ENCODE peak calls at places on chromosomes 16 and 17, in nine cellular contexts. V is lung, B is choroid plexus epithelial cell, H is mammary epithelial cell, U is dorsolateral prefrontal cortex, N is lower leg skin, K is ovary, M is PC-9, E is fibroblast of mammary gland. P is an unnamed sample.

GRCh38 chr16:77794586-77794985 is 6.2 kb downstream of the VAT1L start:
- DNase-seq in K (no peak), V (no peak), M (no peak), N (no peak), B (peak), U (no peak), H (peak), E (peak), P (no peak)

GRCh38 chr16:67117716-67118115 is 8.0 kb downstream of the PHAF1 start:
- DNase-seq in V (no peak), H (no peak), K (no peak), M (no peak), B (no peak), E (no peak), N (no peak), U (no peak), P (no peak)

GRCh38 chr17:21525464-21526130 is 149.4 kb downstream of the KCNJ12 start:
- DNase-seq in K (no peak), H (no peak), E (no peak), B (no peak), N (peak), U (no peak), V (no peak), M (no peak), P (peak)

GRCh38 chr16:81492307-81492706 is 47.7 kb downstream of the CMIP start:
- DNase-seq in U (no peak), K (no peak), M (peak), N (no peak), E (no peak), H (no peak), B (no peak), V (no peak), P (no peak)

GRCh38 chr17:77269696-77270681 is 129.2 kb downstream of the SEC14L1 start:
- DNase-seq in E (no peak), K (no peak), U (no peak), B (no peak), H (no peak), M (peak), V (no peak), N (no peak), P (no peak)

GRCh38 chr17:74126959-74127358 is 76.5 kb upstream of the RPL38 start:
- DNase-seq in U (no peak), E (no peak), N (no peak), H (no peak), B (no peak), K (no peak), M (no peak), V (no peak), P (no peak)

GRCh38 chr16:68289621-68290329 is 21.0 kb downstream of the SLC7A6OS start:
- DNase-seq in M (no peak), K (no peak), B (peak), N (no peak), U (no peak), H (no peak), E (no peak), V (no peak), P (no peak)

GRCh38 chr16:68190745-68191510 is 45.0 kb downstream of the ESRP2 start:
- DNase-seq in H (no peak), M (no peak), B (peak), E (peak), V (no peak), N (no peak), U (peak), K (no peak), P (no peak)

GRCh38 chr16:50198802-50199410 is 45.8 kb downstream of the TENT4B start:
- DNase-seq in H (no peak), E (no peak), K (no peak), M (no peak), B (no peak), U (no peak), N (no peak), V (no peak), P (no peak)

GRCh38 chr16:77191259-77191969 is 424 bp downstream of the MON1B start:
- DNase-seq in H (no peak), N (peak), U (no peak), M (peak), V (peak), E (peak), B (peak), K (peak), P (no peak)

GRCh38 chr17:64036198-64036922 is 15.9 kb upstream of the ICAM2 start:
- DNase-seq in B (no peak), E (no peak), U (no peak), N (peak), V (no peak), H (no peak), K (no peak), M (no peak), P (no peak)

GRCh38 chr17:30605027-30605426 is 127.8 kb downstream of the GOSR1 start:
- DNase-seq in B (no peak), K (no peak), U (no peak), V (no peak), N (no peak), M (no peak), E (no peak), H (no peak), P (no peak)

GRCh38 chr16:27408602-27409031 is 6.6 kb downstream of the IL21R start:
- DNase-seq in K (no peak), U (no peak), E (no peak), N (no peak), H (peak), V (no peak), M (no peak), B (no peak), P (no peak)

GRCh38 chr16:4561565-4561964 is 5.4 kb downstream of the C16orf96 start:
- DNase-seq in M (no peak), E (no peak), N (no peak), B (no peak), V (no peak), H (no peak), U (peak), K (no peak), P (no peak)

GRCh38 chr16:74999683-75000480 is 1.1 kb downstream of the ZNRF1 start:
- DNase-seq in E (no peak), V (peak), M (peak), K (peak), N (peak), U (peak), B (no peak), H (peak), P (no peak)

GRCh38 chr16:81521141-81521626 is 76.6 kb downstream of the CMIP start:
- DNase-seq in M (no peak), B (no peak), N (no peak), K (no peak), V (no peak), H (no peak), E (no peak), U (peak), P (no peak)

GRCh38 chr17:27333410-27333980 is 39.6 kb downstream of the WSB1 start:
- DNase-seq in M (no peak), K (peak), H (no peak), U (no peak), N (peak), B (no peak), E (no peak), V (no peak), P (no peak)

GRCh38 chr17:52158450-52159042 is at the start of gene CA10:
- DNase-seq in V (no peak), K (no peak), U (no peak), N (no peak), E (no peak), H (no peak), M (no peak), B (no peak), P (no peak)

GRCh38 chr16:28604186-28604565 is 5.7 kb downstream of the SULT1A1 start:
- DNase-seq in B (no peak), M (no peak), U (no peak), E (no peak), V (no peak), N (no peak), H (no peak), K (no peak), P (no peak)

GRCh38 chr17:74276561-74277009 is 2.6 kb downstream of the DNAI2 start:
- DNase-seq in N (no peak), E (peak), U (peak), K (no peak), V (no peak), H (no peak), B (no peak), M (no peak), P (no peak)

GRCh38 chr17:82350182-82351030 is 8.6 kb upstream of the TEX19 start:
- DNase-seq in B (no peak), M (peak), U (no peak), K (no peak), E (no peak), N (no peak), H (no peak), V (no peak), P (no peak)

GRCh38 chr17:8685396-8685795 is 54.9 kb upstream of the MYH10 start:
- DNase-seq in E (no peak), B (no peak), U (no peak), V (no peak), H (no peak), M (no peak), K (no peak), N (peak), P (no peak)

GRCh38 chr17:51371732-51372151 is 111.4 kb downstream of the UTP18 start:
- DNase-seq in N (no peak), E (peak), V (no peak), M (peak), K (no peak), H (peak), U (peak), B (peak), P (peak)

GRCh38 chr16:89257281-89257731 is 39.8 kb downstream of the ZNF778 start:
- DNase-seq in H (no peak), U (no peak), V (no peak), B (peak), N (no peak), E (no peak), K (no peak), M (peak), P (no peak)

GRCh38 chr16:52469775-52470174 is 77.2 kb downstream of the TOX3 start:
- DNase-seq in K (no peak), U (no peak), M (no peak), V (no peak), H (no peak), N (no peak), E (no peak), B (peak), P (peak)

GRCh38 chr16:51540259-51540658 is 389.2 kb upstream of the SALL1 start:
- DNase-seq in K (no peak), M (no peak), V (no peak), U (no peak), H (peak), B (no peak), E (peak), N (no peak), P (no peak)

GRCh38 chr17:72745241-72745640 is 347.2 kb downstream of the SLC39A11 start:
- DNase-seq in B (no peak), K (no peak), H (no peak), V (no peak), M (no peak), U (no peak), N (no peak), E (no peak), P (no peak)

GRCh38 chr16:67537270-67537635 is 8.6 kb downstream of the RIPOR1 start:
- DNase-seq in K (peak), V (peak), E (peak), B (peak), H (no peak), N (peak), U (no peak), M (peak), P (no peak)

GRCh38 chr17:64017381-64017980 is 3.0 kb downstream of the ICAM2 start:
- DNase-seq in N (no peak), U (no peak), K (no peak), M (no peak), V (no peak), E (no peak), B (no peak), H (no peak), P (no peak)

GRCh38 chr16:952321-952720 is 18.5 kb downstream of the LMF1 start:
- DNase-seq in V (no peak), E (no peak), M (no peak), K (no peak), H (no peak), N (no peak), U (no peak), B (no peak), P (no peak)

GRCh38 chr16:17408955-17409441 is 61.8 kb downstream of the XYLT1 start:
- DNase-seq in E (no peak), H (no peak), V (no peak), K (no peak), M (no peak), N (no peak), U (no peak), B (no peak), P (no peak)

GRCh38 chr17:15257316-15257925 is 7.7 kb downstream of the PMP22 start:
- DNase-seq in N (peak), H (peak), U (peak), V (peak), K (peak), B (peak), M (peak), E (peak), P (no peak)

GRCh38 chr16:29734826-29735225 is 11.0 kb downstream of the C16orf54 start:
- DNase-seq in M (no peak), N (no peak), K (no peak), B (no peak), U (no peak), E (peak), V (no peak), H (no peak), P (no peak)

GRCh38 chr17:49527927-49528651 is 33.0 kb downstream of the NGFR start:
- DNase-seq in H (no peak), U (no peak), K (no peak), M (no peak), B (no peak), E (no peak), N (peak), V (no peak), P (no peak)

GRCh38 chr17:16150251-16150859 is 65.0 kb downstream of the NCOR1 start:
- DNase-seq in N (no peak), E (peak), V (no peak), M (peak), U (no peak), B (peak), K (no peak), H (peak), P (peak)

GRCh38 chr17:73324711-73325526 is 13.1 kb upstream of the CDC42EP4 start:
- DNase-seq in N (no peak), M (no peak), K (no peak), U (no peak), E (no peak), B (no peak), H (no peak), V (no peak), P (no peak)

GRCh38 chr16:3149630-3150345 is 15.0 kb downstream of the ZNF213 start:
- DNase-seq in B (peak), M (peak), V (peak), K (peak), N (peak), E (peak), H (no peak), U (peak), P (no peak)

GRCh38 chr16:3150346-3151218 is 15.8 kb downstream of the ZNF213 start:
- DNase-seq in B (peak), H (peak), E (peak), M (peak), N (peak), K (peak), V (peak), U (peak), P (peak)

GRCh38 chr16:3153077-3153368 is 18.2 kb downstream of the ZNF213 start:
- DNase-seq in V (no peak), B (no peak), M (no peak), E (no peak), K (no peak), U (no peak), H (no peak), N (no peak), P (no peak)

GRCh38 chr16:3152022-3152272 is 17.1 kb downstream of the ZNF213 start:
- DNase-seq in K (peak), E (no peak), U (no peak), H (no peak), M (no peak), V (no peak), N (no peak), B (no peak), P (no peak)

GRCh38 chr16:3152273-3153076 is 17.6 kb downstream of the ZNF213 start:
- DNase-seq in V (peak), K (peak), H (peak), M (peak), E (peak), U (peak), N (peak), B (peak), P (peak)
- TF ChIP-seq CTCF in V (peak), K (no peak), H (peak), M (peak), E (peak), U (peak), N (no peak), B (peak), P (peak)

GRCh38 chr17:2798188-2798587 is 1.9 kb downstream of the RAP1GAP2 start:
- DNase-seq in M (no peak), B (no peak), N (no peak), U (no peak), H (no peak), E (no peak), K (no peak), V (no peak), P (no peak)

GRCh38 chr17:2796164-2797140 is at the start of gene RAP1GAP2:
- DNase-seq in M (peak), E (no peak), H (no peak), N (peak), K (no peak), V (peak), B (no peak), U (peak), P (no peak)

GRCh38 chr17:2797632-2798031 is 1.4 kb downstream of the RAP1GAP2 start:
- DNase-seq in B (no peak), V (no peak), M (no peak), N (no peak), E (no peak), K (no peak), U (no peak), H (no peak), P (peak)

GRCh38 chr17:2798679-2799078 is 2.4 kb downstream of the RAP1GAP2 start:
- DNase-seq in V (no peak), U (no peak), N (no peak), H (no peak), B (no peak), E (no peak), K (no peak), M (no peak), P (no peak)

DNA sequence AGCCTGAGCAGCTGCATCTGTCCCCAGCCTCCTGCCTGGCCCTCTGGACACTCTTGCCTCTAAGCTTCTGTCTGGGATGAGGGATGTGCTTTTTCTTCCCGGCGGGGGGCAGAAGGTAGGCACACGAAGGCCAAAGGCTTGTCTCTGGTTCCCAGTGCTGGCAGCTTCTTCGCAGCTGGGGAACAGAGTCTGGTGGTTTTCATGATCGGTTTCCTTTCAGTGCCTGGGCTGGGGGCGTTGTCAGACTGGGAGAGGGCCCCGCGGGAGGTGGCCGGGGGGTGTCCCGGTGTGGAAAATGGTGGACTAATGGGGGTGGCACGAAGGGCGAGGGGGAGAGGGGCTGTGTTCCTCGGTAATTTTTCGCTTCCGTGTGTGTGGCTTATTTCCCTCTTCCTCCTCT is 988 bp downstream of the RAP1GAP2 start:
- DNase-seq in U (no peak), V (no peak), E (no peak), B (no peak), N (no peak), H (no peak), K (no peak), M (no peak), P (no peak)
- H3K4me3 ChIP-seq in U (no peak), V (no peak), E (no peak), B (no peak), N (no peak), H (no peak), K (no peak), M (no peak), P (no peak)

GRCh38 chr16:86894168-86894567 is 315.8 kb downstream of the FOXL1 start:
- DNase-seq in B (no peak), M (no peak), N (no peak), V (no peak), E (no peak), U (no peak), H (no peak), K (no peak), P (no peak)
- TF ChIP-seq CTCF in B (no peak), M (no peak), N (no peak), V (no peak), E (no peak), U (no peak), H (no peak), K (no peak), P (no peak)

GRCh38 chr17:60391419-60392041 is 403 bp downstream of the USP32 start:
- DNase-seq in E (no peak), U (no peak), M (no peak), N (no peak), H (no peak), V (no peak), K (no peak), B (no peak), P (no peak)

GRCh38 chr17:60390881-60391418 is 983 bp downstream of the USP32 start:
- DNase-seq in K (peak), E (peak), U (peak), M (peak), H (peak), B (peak), V (no peak), N (peak), P (no peak)

GRCh38 chr17:60388742-60389141 is 3.2 kb downstream of the USP32 start:
- DNase-seq in V (no peak), B (no peak), E (no peak), K (no peak), U (no peak), H (no peak), N (no peak), M (no peak), P (no peak)

GRCh38 chr17:60392042-60392844 is at the start of gene USP32:
- DNase-seq in B (peak), M (peak), K (peak), V (peak), H (peak), E (peak), N (peak), U (peak), P (peak)

GRCh38 chr17:60390223-60390622 is 1.7 kb downstream of the USP32 start:
- DNase-seq in E (peak), H (peak), K (no peak), M (no peak), V (peak), N (no peak), U (no peak), B (peak), P (no peak)
- H3K4me3 ChIP-seq in E (peak), H (peak), K (no peak), M (peak), V (no peak), N (no peak), U (no peak), B (peak), P (peak)

DNA sequence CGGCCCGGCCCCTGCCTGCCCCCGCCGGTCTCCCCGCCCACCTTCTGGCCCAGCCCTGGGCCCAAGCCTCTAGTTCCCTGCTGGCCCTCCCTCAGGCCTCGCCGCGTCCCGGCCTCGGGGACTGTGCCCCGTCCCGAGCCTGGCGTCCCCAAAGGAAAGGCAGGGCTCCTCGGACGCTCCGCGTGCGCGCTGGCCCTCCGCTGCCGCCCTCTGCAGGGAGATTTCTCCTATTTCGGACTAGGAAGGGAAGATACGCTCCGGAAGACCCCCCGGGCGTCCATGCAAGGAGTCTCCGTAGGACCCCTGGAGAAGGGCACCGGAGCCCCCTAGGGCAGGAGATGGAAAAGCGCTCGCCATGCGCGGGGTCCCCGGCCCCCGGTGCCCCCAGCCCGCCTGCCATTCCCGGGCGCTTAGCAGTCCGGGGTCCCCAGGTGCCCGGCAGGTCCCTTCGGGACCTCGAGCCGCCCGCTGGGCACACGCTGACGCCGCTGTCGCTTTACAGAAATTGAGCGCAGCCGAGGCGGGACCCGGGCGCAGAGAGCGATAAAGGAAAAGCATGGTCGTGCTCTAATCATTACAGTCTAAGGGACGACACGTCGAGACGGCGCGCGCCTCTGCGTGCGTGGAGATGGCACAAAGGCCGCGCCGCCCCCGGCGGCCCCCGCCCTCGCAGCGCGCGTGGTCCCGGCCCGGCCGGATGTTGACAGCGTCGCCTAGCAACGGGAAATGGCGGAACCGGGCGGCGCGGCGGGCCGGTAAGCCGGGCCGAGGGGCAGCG is at the start of gene CCDC40:
- DNase-seq in E (peak), V (peak), H (peak), N (peak), K (peak), B (peak), M (peak), U (peak), P (no peak)
- TF ChIP-seq CTCF in E (no peak), V (no peak), H (peak), N (no peak), K (peak), B (peak), M (no peak), U (no peak), P (no peak)